ENCODE peak calls at places on chromosomes 13 and 19, in four cellular contexts. X is uterus, H is AG04450, D is tibial artery. V is an unnamed sample.

GRCh38 chr19:16168465-16169081 is 4.8 kb downstream of the CIB3 start:
- DNase-seq in X (no peak), D (no peak), H (no peak), V (no peak)

GRCh38 chr19:35621708-35622107 is 7.1 kb upstream of the RBM42 start:
- DNase-seq in H (no peak), D (no peak), X (no peak), V (no peak)

GRCh38 chr13:104750377-104750776 is 1684.2 kb upstream of the SLC10A2 start:
- DNase-seq in H (no peak), D (no peak), X (no peak), V (no peak)

GRCh38 chr19:23305555-23305954 is 55.4 kb upstream of the ZNF724 start:
- DNase-seq in X (no peak), D (no peak), H (no peak), V (no peak)

GRCh38 chr19:42370068-42370520 is 20.0 kb downstream of the CNFN start:
- DNase-seq in X (no peak), H (no peak), D (no peak), V (no peak)

GRCh38 chr13:50892162-50892944 is 17.2 kb upstream of the RNASEH2B start:
- DNase-seq in H (no peak), X (no peak), D (no peak), V (no peak)

GRCh38 chr19:12034610-12035009 is 869 bp downstream of the ZNF433 start:
- DNase-seq in X (no peak), D (no peak), H (no peak), V (no peak)

GRCh38 chr13:25375727-25376358 is 4.1 kb downstream of the ATP8A2 start:
- DNase-seq in H (peak), D (no peak), X (no peak), V (peak)

GRCh38 chr13:35888327-35888940 is 242.7 kb downstream of the DCLK1 start:
- DNase-seq in H (no peak), D (no peak), X (no peak), V (peak)

GRCh38 chr13:112781881-112782361 is 92.1 kb downstream of the ATP11A start:
- DNase-seq in H (no peak), D (no peak), X (no peak), V (no peak)

GRCh38 chr13:111864566-111864965 is 202.4 kb upstream of the SOX1 start:
- DNase-seq in D (no peak), X (no peak), H (no peak), V (no peak)

GRCh38 chr13:75479102-75479501 is 2.9 kb downstream of the TBC1D4 start:
- DNase-seq in X (no peak), H (no peak), D (no peak), V (no peak)

GRCh38 chr19:29665215-29665825 is at the start of gene PLEKHF1:
- DNase-seq in X (peak), D (peak), H (no peak), V (peak)

GRCh38 chr19:38666662-38667448 is 19.4 kb downstream of the ACTN4 start:
- DNase-seq in D (peak), X (no peak), H (no peak), V (peak)

GRCh38 chr19:10226376-10227214 is 4.5 kb downstream of the S1PR2 start:
- DNase-seq in X (peak), D (peak), H (peak), V (peak)

GRCh38 chr19:58079792-58080191 is 18.2 kb downstream of the ZSCAN18 start:
- DNase-seq in X (no peak), D (no peak), H (no peak), V (no peak)

GRCh38 chr19:5086725-5087439 is 118.0 kb downstream of the KDM4B start:
- DNase-seq in X (no peak), H (no peak), D (no peak), V (no peak)
- TF ChIP-seq CTCF in X (no peak), H (no peak), D (no peak), V (no peak)

GRCh38 chr19:6233827-6234511 is 45.8 kb downstream of the MLLT1 start:
- DNase-seq in H (no peak), D (no peak), X (peak), V (peak)
- H3K4me3 ChIP-seq in H (no peak), D (no peak), X (no peak), V (no peak)

DNA sequence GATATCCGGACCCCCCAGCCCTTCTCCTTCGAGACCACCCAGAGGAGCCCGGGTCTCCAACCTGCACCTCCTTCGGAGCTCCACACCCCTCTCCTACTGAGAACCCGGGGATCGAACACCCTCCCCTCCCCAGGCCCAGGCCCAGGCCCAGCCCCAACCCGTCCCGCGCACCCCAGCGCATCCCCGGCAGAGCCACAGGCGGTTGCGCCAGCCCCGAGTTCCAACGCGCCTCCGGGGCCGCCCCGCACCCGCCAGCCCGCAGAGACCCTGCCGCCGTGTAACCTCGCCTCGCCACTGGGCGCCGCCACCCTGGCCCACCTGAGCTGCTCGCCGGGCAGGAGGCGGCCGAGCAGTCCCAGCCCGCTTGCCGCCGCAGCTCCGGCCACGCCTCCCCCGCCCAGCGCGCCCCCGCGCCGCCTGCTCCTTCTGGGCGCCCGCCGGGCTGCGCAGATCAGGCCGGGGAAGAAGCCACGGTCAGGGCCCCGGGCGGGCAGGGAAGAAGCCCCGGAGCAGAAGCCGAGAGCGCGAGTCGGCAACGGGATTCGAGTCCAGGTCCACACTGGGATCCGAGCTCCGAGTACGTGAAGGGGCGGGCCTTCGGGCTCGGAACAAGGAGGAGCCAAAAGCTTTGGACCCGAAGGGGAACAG is at the start of gene MBOAT7:
- DNase-seq in X (no peak), D (no peak), H (no peak), V (no peak)
- TF ChIP-seq CTCF in X (no peak), D (no peak), H (no peak), V (no peak)

DNA sequence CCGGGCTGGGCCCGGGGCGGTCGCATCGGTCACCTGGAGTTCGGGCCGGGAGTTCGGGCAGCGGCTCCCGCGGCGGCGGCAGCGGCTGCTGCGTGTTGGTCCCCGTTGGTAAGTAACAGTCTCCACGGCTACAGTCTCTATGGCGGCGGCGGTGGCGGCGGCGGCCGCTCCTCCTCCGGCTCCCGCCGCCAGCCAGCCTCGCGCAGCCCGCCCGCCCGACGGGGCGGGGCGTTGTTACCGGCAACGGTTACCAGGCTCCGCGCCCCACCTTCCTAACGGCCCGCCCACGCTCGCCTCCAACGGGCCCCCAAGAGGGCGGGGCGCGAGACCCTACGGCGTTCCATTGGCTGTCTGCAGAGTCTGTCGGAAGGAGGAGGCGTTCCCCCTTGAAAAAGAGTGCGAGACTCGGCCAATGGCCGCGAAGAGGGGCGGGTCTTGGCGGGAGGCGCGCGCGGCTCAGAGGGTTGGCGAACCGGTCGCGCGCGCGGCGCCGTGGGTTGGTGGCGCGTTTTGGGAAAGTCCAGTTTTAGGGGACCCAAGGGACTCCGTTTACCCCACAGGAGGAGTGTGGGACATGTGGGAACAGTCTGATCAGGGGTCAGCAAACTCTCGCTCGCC is at the start of gene RFX2:
- DNase-seq in H (peak), D (peak), X (peak), V (peak)
- H3K4me3 ChIP-seq in H (peak), D (peak), X (peak), V (peak)

DNA sequence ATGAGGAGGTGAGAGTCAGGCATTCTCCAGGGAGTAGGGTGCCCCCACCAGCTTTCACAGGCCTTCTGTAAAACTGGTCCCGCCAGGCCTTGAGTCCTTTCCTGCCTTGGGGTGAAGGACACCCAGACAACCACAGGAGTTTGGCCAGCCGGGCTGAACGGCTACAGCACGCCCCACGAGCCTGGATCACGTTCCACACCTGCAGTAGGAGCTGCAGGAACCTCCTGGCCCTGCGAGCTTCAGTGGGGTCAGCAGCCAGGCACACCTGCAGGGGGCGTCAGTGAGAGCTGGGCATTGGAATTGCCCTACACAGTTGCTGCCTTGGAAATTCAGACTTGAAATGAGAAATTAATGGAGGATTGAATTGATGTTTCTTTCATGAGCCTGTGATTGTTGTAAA is 45.7 kb downstream of the COL4A2 start:
- DNase-seq in D (no peak), X (no peak), H (no peak), V (no peak)
- TF ChIP-seq CTCF in D (peak), X (no peak), H (peak), V (peak)

DNA sequence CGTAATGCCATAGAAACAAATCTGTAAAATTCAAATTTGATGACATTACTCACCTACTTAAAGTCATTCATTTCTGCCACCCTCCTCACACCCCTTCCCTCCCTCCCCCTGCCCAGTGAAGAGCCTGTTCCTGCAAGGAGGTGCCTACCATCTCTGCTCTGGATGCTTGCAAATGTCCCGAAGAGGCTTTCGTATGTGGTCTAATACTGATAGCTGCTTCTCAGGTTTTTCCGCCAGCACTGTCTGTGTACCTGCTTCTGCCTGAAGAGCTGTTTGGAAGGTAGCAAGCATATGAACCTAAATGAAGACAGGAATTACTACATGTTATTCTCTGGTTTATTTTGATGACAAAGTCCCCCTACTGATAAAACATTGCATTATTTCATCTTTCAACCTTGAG is 57.1 kb downstream of the GPALPP1 start:
- DNase-seq in D (no peak), H (no peak), X (no peak), V (no peak)
- H3K4me3 ChIP-seq in D (peak), H (no peak), X (no peak), V (no peak)

GRCh38 chr13:80141114-80141849 is 199.6 kb downstream of the SPRY2 start:
- DNase-seq in D (peak), X (peak), H (peak), V (peak)

GRCh38 chr13:80139196-80139595 is 201.7 kb downstream of the SPRY2 start:
- DNase-seq in H (no peak), X (no peak), D (no peak), V (no peak)

GRCh38 chr13:80134360-80134759 is 206.6 kb downstream of the SPRY2 start:
- DNase-seq in H (no peak), D (no peak), X (no peak), V (no peak)

GRCh38 chr13:80133631-80134083 is 207.3 kb downstream of the SPRY2 start:
- DNase-seq in X (no peak), H (no peak), D (no peak), V (peak)

DNA sequence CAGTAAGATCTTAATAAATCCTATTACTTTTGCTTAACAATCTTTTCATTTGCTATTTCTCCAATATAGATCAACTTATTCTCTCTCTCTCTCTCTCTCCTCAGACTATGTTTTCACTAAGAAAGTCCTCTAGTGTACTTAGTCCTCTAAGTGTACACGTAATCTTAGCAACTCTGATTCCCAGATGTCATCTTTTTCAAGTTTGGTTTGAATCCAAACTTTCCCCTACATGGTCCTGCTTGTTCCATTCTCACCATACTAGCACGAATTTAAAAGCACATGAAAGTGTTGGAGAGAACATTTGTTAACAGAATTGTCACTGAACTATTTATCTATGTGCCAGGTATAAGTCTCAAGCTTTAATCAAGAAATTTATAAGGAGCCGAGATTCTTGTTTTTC is 202.9 kb downstream of the SPRY2 start:
- DNase-seq in H (no peak), X (no peak), D (no peak), V (no peak)
- TF ChIP-seq CTCF in H (no peak), X (no peak), D (no peak), V (no peak)

GRCh38 chr13:21481359-21481758 is 22.3 kb upstream of the ZDHHC20 start:
- DNase-seq in H (no peak), D (no peak), X (no peak), V (no peak)

GRCh38 chr13:21475115-21475514 is 16.0 kb upstream of the ZDHHC20 start:
- DNase-seq in X (no peak), H (no peak), D (no peak), V (no peak)

GRCh38 chr13:21476893-21477472 is 17.9 kb upstream of the ZDHHC20 start:
- DNase-seq in X (peak), H (peak), D (peak), V (peak)

GRCh38 chr13:21483748-21484147 is 24.6 kb upstream of the ZDHHC20 start:
- DNase-seq in D (no peak), X (no peak), H (no peak), V (no peak)

GRCh38 chr13:21478881-21479808 is 20.0 kb upstream of the ZDHHC20 start:
- DNase-seq in D (no peak), H (peak), X (no peak), V (peak)
- H3K4me3 ChIP-seq in D (peak), H (peak), X (peak), V (peak)

GRCh38 chr13:108102771-108103170 is 112.6 kb downstream of the LIG4 start:
- DNase-seq in X (no peak), D (no peak), H (no peak), V (no peak)
- TF ChIP-seq CTCF in X (no peak), D (no peak), H (no peak), V (no peak)